ENCODE peak calls at places on chromosomes 3 and 15, in four cellular contexts. E is HepG2, I is SK-N-SH, A is GM12878. O is an unnamed sample.

GRCh38 chr3:175356899-175357324 is 497.8 kb downstream of the NAALADL2 start:
- DNase-seq in E (no peak), I (no peak), A (no peak), O (no peak)

GRCh38 chr3:143901105-143901504 is 52.8 kb upstream of the SLC9A9 start:
- DNase-seq in E (no peak), I (no peak), A (no peak), O (no peak)

GRCh38 chr15:69321041-69321554 is 22.4 kb downstream of the PAQR5 start:
- DNase-seq in E (no peak), I (peak), A (no peak), O (no peak)

GRCh38 chr3:57112206-57112605 is 51.7 kb downstream of the SPATA12 start:
- DNase-seq in E (peak), I (peak), A (no peak), O (peak)

GRCh38 chr3:70811880-70812279 is 499.4 kb upstream of the MDFIC2 start:
- DNase-seq in E (no peak), I (no peak), A (no peak), O (no peak)

GRCh38 chr15:34650177-34650576 is 66.7 kb upstream of the GOLGA8B start:
- DNase-seq in E (no peak), I (no peak), A (no peak), O (no peak)

GRCh38 chr3:136277634-136278033 is 27.5 kb downstream of the PCCB start:
- DNase-seq in E (no peak), I (no peak), A (no peak), O (no peak)

GRCh38 chr3:148883163-148883562 is 18.1 kb downstream of the CPA3 start:
- DNase-seq in E (no peak), I (no peak), A (no peak), O (no peak)

GRCh38 chr3:73045391-73045790 is 16.1 kb upstream of the EBLN2 start:
- DNase-seq in E (no peak), I (no peak), A (no peak), O (no peak)

DNA sequence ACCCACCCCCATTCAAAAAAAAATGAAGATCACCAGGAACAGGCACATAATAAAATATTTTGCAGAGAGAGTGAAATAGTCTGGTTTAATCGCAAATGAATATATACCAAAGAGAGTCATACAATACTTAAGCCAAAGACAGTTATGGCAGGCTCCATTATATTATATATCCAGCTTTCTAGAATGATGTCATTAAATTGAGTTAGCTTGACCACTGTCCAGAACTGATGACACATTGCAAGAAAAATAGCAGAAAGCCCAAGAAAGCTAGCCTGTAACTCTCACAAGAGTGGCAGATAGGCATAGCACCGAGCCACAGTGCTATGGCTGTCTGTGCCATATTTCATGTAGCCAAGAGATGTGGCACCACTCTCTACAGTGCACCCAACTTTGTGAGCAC is 231.9 kb upstream of the SEMA6D start:
- DNase-seq in E (no peak), I (no peak), A (no peak), O (no peak)
- TF ChIP-seq PBX3 in E (no peak), I (no peak), A (no peak), O (no peak)

GRCh38 chr3:8442993-8443670 is 58.5 kb upstream of the LMCD1 start:
- DNase-seq in E (no peak), I (peak), A (no peak), O (no peak)
- TF ChIP-seq PBX3 in E (no peak), I (no peak), A (no peak), O (no peak)

GRCh38 chr15:38477637-38478036 is 23.7 kb downstream of the FAM98B start:
- DNase-seq in E (no peak), I (no peak), A (no peak), O (no peak)

GRCh38 chr15:38471974-38472373 is 18.0 kb downstream of the FAM98B start:
- DNase-seq in E (no peak), I (no peak), A (no peak), O (no peak)

GRCh38 chr15:38476120-38476519 is 22.2 kb downstream of the FAM98B start:
- DNase-seq in E (no peak), I (no peak), A (no peak), O (no peak)

GRCh38 chr15:38475361-38475760 is 21.4 kb downstream of the FAM98B start:
- DNase-seq in E (no peak), I (no peak), A (no peak), O (no peak)

GRCh38 chr15:38474155-38474757 is 20.3 kb downstream of the FAM98B start:
- DNase-seq in E (peak), I (peak), A (peak), O (peak)
- TF ChIP-seq PBX3 in E (no peak), I (no peak), A (no peak), O (no peak)

GRCh38 chr15:80604583-80605506 is 90.3 kb upstream of the ABHD17C start:
- DNase-seq in E (no peak), I (no peak), A (no peak), O (no peak)
- TF ChIP-seq PBX3 in E (no peak), I (no peak), A (no peak), O (no peak)

DNA sequence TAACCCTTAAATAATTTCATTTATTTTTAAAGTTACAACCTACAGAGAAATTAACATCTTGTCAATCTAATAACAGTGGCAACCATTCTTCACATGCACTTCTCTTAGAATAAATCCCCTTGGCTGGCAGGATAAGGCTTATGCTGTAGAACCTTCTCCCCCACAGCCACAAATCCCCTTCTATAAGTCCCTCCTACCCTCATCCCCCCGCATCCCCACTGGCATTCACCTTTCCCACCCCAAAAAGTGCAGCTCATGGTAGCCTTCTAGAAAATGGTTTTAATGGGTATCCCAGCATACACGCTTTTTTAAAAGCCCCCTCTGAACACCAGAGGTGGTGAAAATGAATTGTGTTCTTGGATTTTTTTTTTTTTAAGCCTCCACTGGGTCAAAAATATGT is 49.2 kb downstream of the CAPN7 start:
- DNase-seq in E (no peak), I (no peak), A (no peak), O (no peak)
- TF ChIP-seq PBX3 in E (no peak), I (no peak), A (no peak), O (no peak)